ENCODE peak calls at places on chromosomes 16 and 17, in eight cellular contexts. X is T follicular helper cell; A is activated T-helper 1 cell treated with anti-CD3 and anti-CD28 coated beads, Interleukin-2, amount 50 U/mL, for 16 hours; O is HS-27A; E is NCI-H460; H is adipocyte; J is lung; K is brain microvascular endothelial cell. V is an unnamed sample.

GRCh38 chr17:81976332-81977210 is 858 bp upstream of the ASPSCR1 start:
- DNase-seq in J (peak), A (no peak), O (no peak), K (no peak), X (no peak), H (no peak), E (no peak), V (no peak)

GRCh38 chr17:63998721-63999679 is 849 bp downstream of the PRR29 start:
- DNase-seq in A (no peak), O (no peak), X (no peak), J (no peak), K (no peak), E (no peak), H (no peak), V (peak)

GRCh38 chr17:71173963-71174362 is 946.9 kb upstream of the SOX9 start:
- DNase-seq in A (no peak), E (no peak), X (no peak), K (no peak), H (no peak), O (no peak), J (no peak), V (no peak)

GRCh38 chr17:67999291-67999911 is 3.1 kb upstream of the C17orf58 start:
- DNase-seq in A (no peak), J (no peak), X (no peak), K (no peak), H (peak), O (no peak), E (no peak), V (no peak)

GRCh38 chr16:10929853-10930754 is 12.2 kb downstream of the DEXI start:
- DNase-seq in E (no peak), K (no peak), A (no peak), O (no peak), H (no peak), J (no peak), X (no peak), V (no peak)

GRCh38 chr17:40061532-40062038 is 1.2 kb upstream of the THRA start:
- DNase-seq in A (no peak), X (no peak), J (no peak), K (no peak), O (no peak), H (no peak), E (no peak), V (no peak)

GRCh38 chr16:48556913-48557351 is 53.0 kb downstream of the N4BP1 start:
- DNase-seq in O (no peak), K (peak), J (no peak), H (peak), A (no peak), E (no peak), X (no peak), V (peak)

GRCh38 chr16:82643136-82643535 is 16.4 kb downstream of the CDH13 start:
- DNase-seq in X (no peak), K (no peak), O (no peak), A (no peak), J (no peak), E (no peak), H (no peak), V (no peak)

GRCh38 chr16:88772871-88773811 is 11.9 kb downstream of the PIEZO1 start:
- DNase-seq in K (peak), O (peak), A (no peak), H (peak), X (no peak), J (no peak), E (no peak), V (peak)